ENCODE peak calls at places on chromosomes 4 and X, in ten cellular contexts. E, P, B, W, I, Q, Y, S, A and O are unnamed samples.

GRCh38 chr4:727576-727975 is 21.9 kb downstream of the PCGF3 start:
- DNase-seq in E (no peak), P (no peak), B (no peak), W (no peak), I (no peak), Q (no peak), Y (no peak), S (no peak), A (no peak), O (no peak)

GRCh38 chrX:155888139-155888538 is 7.0 kb downstream of the VAMP7 start:
- DNase-seq in E (no peak), P (no peak), B (no peak), W (no peak), I (peak), Q (peak), Y (no peak), S (peak), A (no peak), O (peak)

GRCh38 chrX:136711147-136711546 is 63.2 kb downstream of the CD40LG start:
- DNase-seq in E (peak), P (no peak), B (peak), W (peak), I (peak), Q (peak), Y (no peak), S (no peak), A (no peak), O (no peak)

GRCh38 chr4:165094873-165095272 is 17.8 kb downstream of the TMEM192 start:
- DNase-seq in E (no peak), P (no peak), B (no peak), W (no peak), I (no peak), Q (no peak), Y (no peak), S (no peak), A (no peak), O (no peak)

GRCh38 chr4:26023191-26023972 is 109.4 kb downstream of the SMIM20 start:
- DNase-seq in E (no peak), P (no peak), B (no peak), W (no peak), I (no peak), Q (no peak), Y (no peak), S (no peak), A (no peak), O (no peak)

GRCh38 chr4:69640289-69640688 is 847 bp upstream of the UGT2A2 start:
- DNase-seq in E (no peak), P (no peak), B (no peak), W (no peak), I (no peak), Q (no peak), Y (no peak), S (no peak), A (no peak), O (peak)

GRCh38 chr4:183987987-183988392 is 82.9 kb downstream of the STOX2 start:
- DNase-seq in E (no peak), P (no peak), B (peak), W (peak), I (peak), Q (peak), Y (no peak), S (peak), A (peak), O (peak)

GRCh38 chr4:20194079-20195013 is 57.4 kb upstream of the SLIT2 start:
- DNase-seq in E (no peak), P (no peak), B (no peak), W (no peak), I (peak), Q (peak), Y (no peak), S (no peak), A (no peak), O (no peak)

GRCh38 chrX:15146515-15146914 is 123.4 kb downstream of the ASB9 start:
- DNase-seq in E (peak), P (no peak), B (peak), W (no peak), I (peak), Q (no peak), Y (no peak), S (no peak), A (no peak), O (peak)